ENCODE peak calls at places on chromosomes 5 and 9, in four cellular contexts. L, C, W and D are unnamed samples.

GRCh38 chr9:102986425-102986824 is 8.7 kb upstream of the CYLC2 start:
- DNase-seq in L (no peak), C (no peak), W (no peak), D (no peak)

GRCh38 chr9:85114799-85115198 is 445.3 kb downstream of the NTRK2 start:
- DNase-seq in L (no peak), C (no peak), W (no peak), D (no peak)

GRCh38 chr9:107387401-107387800 is 102.2 kb downstream of the KLF4 start:
- DNase-seq in L (no peak), C (peak; percentile 76), W (no peak), D (peak; percentile 72)

GRCh38 chr5:43357067-43357466 is 43.9 kb upstream of the HMGCS1 start:
- DNase-seq in L (no peak), C (no peak), W (peak; percentile 22), D (no peak)

GRCh38 chr5:2905741-2906140 is 154.3 kb upstream of the IRX2 start:
- DNase-seq in L (no peak), C (no peak), W (no peak), D (no peak)

GRCh38 chr5:142222235-142222880 is 102.5 kb downstream of the SPRY4 start:
- DNase-seq in L (no peak), C (no peak), W (no peak), D (no peak)

GRCh38 chr5:96752341-96753016 is 55.3 kb downstream of the ERAP1 start:
- DNase-seq in L (no peak), C (no peak), W (peak; percentile 65), D (no peak)

GRCh38 chr9:126676685-126677143 is 63.0 kb downstream of the LMX1B start:
- DNase-seq in L (no peak), C (no peak), W (no peak), D (peak; percentile 54)

GRCh38 chr9:121369595-121370265 is at the start of gene STOM:
- DNase-seq in L (no peak), C (peak; percentile 97), W (peak; percentile 27), D (peak; percentile 81)

GRCh38 chr5:62299600-62299999 is 6.4 kb upstream of the KIF2A start:
- DNase-seq in L (no peak), C (no peak), W (no peak), D (no peak)

GRCh38 chr9:126692759-126693427 is 79.2 kb downstream of the LMX1B start:
- DNase-seq in L (no peak), C (peak; percentile 56), W (no peak), D (no peak)

GRCh38 chr9:126501383-126502331 is 112.1 kb upstream of the LMX1B start:
- DNase-seq in L (no peak), C (peak; percentile 42), W (no peak), D (no peak)

GRCh38 chr5:98839469-98840383 is 66.3 kb downstream of the RGMB start:
- DNase-seq in L (no peak), C (no peak), W (peak; percentile 7), D (no peak)

GRCh38 chr5:61322738-61323429 is 9.2 kb upstream of the ZSWIM6 start:
- DNase-seq in L (no peak), C (no peak), W (no peak), D (no peak)

GRCh38 chr5:87127426-87127825 is 140.3 kb upstream of the RASA1 start:
- DNase-seq in L (no peak), C (no peak), W (no peak), D (no peak)

GRCh38 chr5:142611154-142611553 is 74.7 kb downstream of the FGF1 start:
- DNase-seq in L (no peak), C (peak; percentile 80), W (peak; percentile 48), D (peak; percentile 67)

GRCh38 chr5:146047396-146047795 is 58.0 kb downstream of the PLAC8L1 start:
- DNase-seq in L (no peak), C (no peak), W (no peak), D (no peak)

GRCh38 chr9:69249337-69249736 is 75.3 kb downstream of the TJP2 start:
- DNase-seq in L (no peak), C (no peak), W (no peak), D (no peak)

GRCh38 chr9:911003-911402 is 65.5 kb upstream of the DMRT3 start:
- DNase-seq in L (no peak), C (no peak), W (peak; percentile 9), D (no peak)

GRCh38 chr5:109253262-109253661 is 156.5 kb downstream of the PJA2 start:
- DNase-seq in L (no peak), C (no peak), W (no peak), D (no peak)

GRCh38 chr9:21017092-21017491 is 14.3 kb downstream of the HACD4 start:
- DNase-seq in L (no peak), C (no peak), W (no peak), D (no peak)

GRCh38 chr9:101115062-101115461 is 86.5 kb downstream of the PLPPR1 start:
- DNase-seq in L (no peak), C (no peak), W (no peak), D (no peak)

GRCh38 chr5:42767491-42768105 is 11.0 kb downstream of the CCDC152 start:
- DNase-seq in L (no peak), C (no peak), W (peak; percentile 19), D (no peak)

GRCh38 chr5:58804331-58804730 is 221.5 kb downstream of the RAB3C start:
- DNase-seq in L (no peak), C (no peak), W (no peak), D (no peak)

GRCh38 chr9:113798062-113799030 is 77.8 kb upstream of the ZNF618 start:
- DNase-seq in L (no peak), C (no peak), W (no peak), D (no peak)

GRCh38 chr9:26954050-26954508 is 2.1 kb upstream of the IFT74 start:
- DNase-seq in L (no peak), C (no peak), W (no peak), D (no peak)

GRCh38 chr5:27810458-27810857 is 772.1 kb upstream of the CDH9 start:
- DNase-seq in L (no peak), C (no peak), W (no peak), D (no peak)

GRCh38 chr9:134065720-134066419 is 2.0 kb downstream of the BRD3 start:
- DNase-seq in L (peak; percentile 53), C (no peak), W (peak; percentile 81), D (no peak)

GRCh38 chr5:96124589-96124988 is 162.9 kb upstream of the ELL2 start:
- DNase-seq in L (no peak), C (no peak), W (no peak), D (no peak)

GRCh38 chr9:26261503-26262330 is 583.5 kb upstream of the TUSC1 start:
- DNase-seq in L (no peak), C (no peak), W (no peak), D (no peak)

GRCh38 chr5:34772691-34773090 is 66.3 kb upstream of the TTC23L start:
- DNase-seq in L (no peak), C (no peak), W (no peak), D (no peak)

GRCh38 chr9:126205260-126205659 is 121.4 kb upstream of the MVB12B start:
- DNase-seq in L (no peak), C (no peak), W (no peak), D (no peak)

GRCh38 chr9:137240321-137240840 is 706 bp upstream of the TUBB4B start:
- DNase-seq in L (no peak), C (peak; percentile 92), W (no peak), D (peak; percentile 72)
- TF ChIP-seq POLR2AphosphoS5 in L (no peak), C (peak; percentile 22), W (peak; percentile 60), D (peak; percentile 44)

DNA sequence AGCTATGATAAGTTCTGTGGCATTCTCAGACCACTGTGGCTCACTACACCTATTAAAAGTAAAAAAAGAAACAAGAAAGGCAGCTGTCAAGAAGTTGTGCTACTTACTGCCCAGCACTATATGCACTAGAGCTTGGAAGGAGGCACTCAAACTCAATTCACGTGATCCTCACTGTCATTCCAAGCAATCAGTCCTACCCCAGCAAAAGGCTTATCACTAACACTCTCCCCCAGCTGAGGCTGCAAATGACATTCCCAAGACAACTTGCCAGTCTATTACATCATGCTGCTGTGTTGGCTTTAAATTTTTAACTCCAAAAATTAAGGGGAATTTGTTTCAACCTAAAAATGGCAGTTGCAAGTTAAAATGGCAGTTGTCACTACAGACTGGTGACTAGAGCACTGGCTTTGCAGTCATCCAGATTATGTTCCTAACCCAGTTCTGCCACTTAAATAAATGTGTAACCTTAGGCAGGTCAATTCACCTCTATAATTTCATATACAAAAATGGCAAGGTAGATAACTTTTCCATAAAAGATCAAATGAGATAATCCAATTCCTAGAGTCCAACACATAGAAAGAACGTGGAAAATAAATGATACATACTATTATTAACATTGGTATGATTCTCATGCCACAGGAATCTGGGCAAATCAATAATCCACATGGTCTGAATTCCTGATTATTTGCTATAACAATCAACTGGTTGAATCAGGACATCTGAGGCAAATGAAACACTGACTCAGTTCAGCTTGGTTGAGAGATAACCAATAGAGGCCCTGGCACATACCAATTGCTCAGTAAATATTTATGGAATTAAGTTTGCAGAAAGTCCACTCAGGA is 52.4 kb downstream of the FBXW11 start:
- DNase-seq in L (no peak), C (no peak), W (peak; percentile 62), D (no peak)
- H3K4me3 ChIP-seq in L (no peak overlapping the region), C (no peak overlapping the region), W (no peak overlapping the region), D (no peak overlapping the region)

DNA sequence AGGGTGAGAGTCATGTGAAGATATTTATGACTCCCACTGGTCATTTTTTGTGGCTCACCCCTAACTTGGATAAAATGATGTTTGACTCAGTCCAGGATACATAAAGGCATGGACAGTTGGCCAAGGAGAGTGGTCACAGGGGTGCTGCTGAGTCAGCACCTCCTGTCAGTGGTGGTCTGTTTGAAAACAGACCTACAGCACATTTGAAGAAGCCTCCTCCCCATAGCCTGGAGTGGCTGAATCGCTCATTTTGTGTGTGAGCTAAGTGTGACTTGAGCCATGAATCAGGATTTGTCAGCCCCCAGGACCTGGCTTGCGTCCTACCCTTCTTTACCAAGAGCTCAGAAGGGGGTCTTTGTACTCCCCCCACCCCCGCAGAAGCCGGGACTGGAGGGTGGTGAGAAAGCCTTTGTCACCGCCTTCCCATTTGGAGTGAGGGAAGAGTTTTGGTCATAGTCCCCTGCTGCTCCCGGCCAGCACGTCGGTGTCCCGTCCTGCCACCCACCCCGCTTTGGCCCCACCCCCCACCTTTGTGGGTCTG is 35.6 kb downstream of the TRIO start:
- DNase-seq in L (no peak), C (no peak), W (no peak), D (no peak)
- H3K4me1 ChIP-seq in L (peaks cover 40% of the 10 kb centered on the region), C (no peaks in the 10 kb centered on the region), W (peaks cover 90% of the 10 kb centered on the region), D (no peaks in the 10 kb centered on the region)

GRCh38 chr5:120055858-120056257 is 408.2 kb upstream of the PRR16 start:
- DNase-seq in L (no peak), C (no peak), W (no peak), D (no peak)

GRCh38 chr5:120053841-120054240 is 410.3 kb upstream of the PRR16 start:
- DNase-seq in L (no peak), C (no peak), W (no peak), D (no peak)

DNA sequence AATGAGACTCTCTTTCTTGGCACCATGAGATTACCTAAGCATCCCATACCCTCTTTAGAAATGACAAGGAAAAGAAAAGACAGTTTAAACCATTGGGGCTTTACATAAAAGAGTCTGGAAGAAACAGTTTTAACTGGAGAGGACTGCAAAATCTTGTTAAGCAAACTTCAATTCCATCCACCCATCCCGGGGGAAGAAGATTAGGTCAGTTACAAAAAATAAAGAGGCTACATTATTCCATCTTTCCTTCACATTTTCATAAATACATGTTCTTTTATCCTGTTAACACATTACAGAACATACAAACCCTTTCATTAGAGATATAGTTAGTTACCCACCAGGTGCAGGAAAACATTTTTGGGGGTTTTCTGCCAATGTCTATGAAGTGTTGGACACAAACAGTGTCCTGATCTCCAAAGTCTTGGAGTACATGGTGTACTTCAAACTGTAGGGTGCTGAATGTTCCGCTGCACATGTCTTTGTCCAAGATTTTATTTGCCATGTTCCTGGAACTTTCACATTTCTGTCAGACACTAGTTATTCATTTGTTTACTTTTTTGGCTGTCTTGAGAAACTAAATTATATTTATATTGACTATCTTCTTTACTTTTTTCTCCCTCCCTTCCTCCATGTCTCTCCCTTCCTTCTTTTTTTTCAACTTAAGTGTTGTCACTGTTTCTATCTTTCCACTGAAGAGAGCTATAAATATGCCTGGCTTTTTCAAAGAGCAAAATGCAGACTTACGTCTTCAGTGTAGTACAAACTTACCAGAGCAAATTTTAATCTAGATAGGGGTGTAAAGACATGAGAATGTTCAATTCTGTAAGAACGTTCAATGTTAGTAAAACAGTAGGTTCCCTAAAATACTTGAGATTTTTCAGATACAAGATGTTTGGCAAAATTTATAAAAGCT is 410.9 kb upstream of the PRR16 start:
- DNase-seq in L (no peak), C (no peak), W (no peak), D (no peak)
- TF ChIP-seq POLR2AphosphoS5 in L (no peak), C (peak; percentile 38), W (no peak), D (no peak)